ENCODE peak calls at places on chromosomes 11 and 22, in eight cellular contexts. O is GM23248; C is M059J; D is HFF-Myc; X is NCI-H1092; Q is stimulated activated naive CD4-positive, alpha-beta T cell; U is stimulated activated CD4-positive, alpha-beta T cell treated with anti-CD3 and anti-CD28 coated beads, TNF-alpha, amount 100 ng/mL, for 48 hours; A is fibroblast of pulmonary artery. Y is an unnamed sample.

GRCh38 chr22:17777005-17777716 is 2.9 kb upstream of the BID start:
- DNase-seq in O (no peak), C (no peak), D (no peak), X (no peak), Q (peak), U (peak), A (no peak), Y (peak)

GRCh38 chr22:35629406-35630234 is 12.5 kb upstream of the MB start:
- DNase-seq in O (peak), C (peak), D (peak), X (no peak), Q (no peak), U (peak), A (peak), Y (peak)

GRCh38 chr11:129960216-129961214 is 42.1 kb downstream of the PRDM10 start:
- DNase-seq in O (peak), C (peak), D (peak), X (no peak), Q (no peak), U (no peak), A (peak), Y (no peak)

GRCh38 chr22:30249049-30250038 is 2.8 kb upstream of the LIF start:
- DNase-seq in O (peak), C (no peak), D (no peak), X (no peak), Q (no peak), U (no peak), A (no peak), Y (no peak)

GRCh38 chr22:39462443-39463147 is 5.8 kb downstream of the MGAT3 start:
- DNase-seq in O (no peak), C (no peak), D (no peak), X (no peak), Q (no peak), U (no peak), A (no peak), Y (no peak)

GRCh38 chr11:102279641-102280170 is 37.6 kb upstream of the BIRC3 start:
- DNase-seq in O (peak), C (peak), D (peak), X (no peak), Q (no peak), U (no peak), A (peak), Y (no peak)

GRCh38 chr11:877565-877964 is 33.0 kb downstream of the CHID1 start:
- DNase-seq in O (no peak), C (no peak), D (no peak), X (no peak), Q (peak), U (peak), A (no peak), Y (no peak)

GRCh38 chr22:41810022-41810421 is 9.5 kb downstream of the CCDC134 start:
- DNase-seq in O (no peak), C (no peak), D (no peak), X (no peak), Q (no peak), U (no peak), A (no peak), Y (no peak)

GRCh38 chr11:120216426-120217102 is 5.7 kb downstream of the OAF start:
- DNase-seq in O (no peak), C (no peak), D (no peak), X (no peak), Q (no peak), U (no peak), A (no peak), Y (no peak)